ENCODE peak calls at places on chromosomes 12 and 14, in six cellular contexts. One of them, this sample, is unnamed. For H3K9me3, the result is how much of the 10 kb centered on the place peaks cover.

GRCh38 chr12:98894412-98895085 is 249.5 kb downstream of the APAF1 start:
- DNase-seq in body of pancreas: no peak
- DNase-seq in heart left ventricle: no peak
- DNase-seq in CD8-positive, alpha-beta memory T cell: no peak
- DNase-seq in esophagus muscularis mucosa: no peak
- DNase-seq in mesenchymal stem cell: no peak
- DNase-seq in this sample: no peak

GRCh38 chr12:49930515-49931288 is 19.8 kb upstream of the AQP2 start:
- DNase-seq in body of pancreas: no peak
- DNase-seq in heart left ventricle: no peak
- DNase-seq in CD8-positive, alpha-beta memory T cell: no peak
- DNase-seq in esophagus muscularis mucosa: no peak
- DNase-seq in mesenchymal stem cell: peak
- DNase-seq in this sample: no peak

GRCh38 chr14:66624319-66624937 is 116.5 kb downstream of the GPHN start:
- DNase-seq in body of pancreas: peak
- DNase-seq in heart left ventricle: peak
- DNase-seq in CD8-positive, alpha-beta memory T cell: no peak
- DNase-seq in esophagus muscularis mucosa: no peak
- DNase-seq in mesenchymal stem cell: peak
- DNase-seq in this sample: no peak

GRCh38 chr12:121949643-121950397 is 31.4 kb downstream of the CFAP251 start:
- DNase-seq in body of pancreas: no peak
- DNase-seq in heart left ventricle: no peak
- DNase-seq in CD8-positive, alpha-beta memory T cell: no peak
- DNase-seq in esophagus muscularis mucosa: no peak
- DNase-seq in mesenchymal stem cell: peak
- DNase-seq in this sample: peak

GRCh38 chr12:19223695-19224094 is 94.2 kb downstream of the PLEKHA5 start:
- DNase-seq in body of pancreas: no peak
- DNase-seq in heart left ventricle: no peak
- DNase-seq in CD8-positive, alpha-beta memory T cell: no peak
- DNase-seq in esophagus muscularis mucosa: no peak
- DNase-seq in mesenchymal stem cell: peak
- DNase-seq in this sample: no peak

GRCh38 chr12:8452976-8453616 is 2.7 kb upstream of the CLEC6A start:
- DNase-seq in body of pancreas: no peak
- DNase-seq in heart left ventricle: no peak
- DNase-seq in CD8-positive, alpha-beta memory T cell: no peak
- DNase-seq in esophagus muscularis mucosa: no peak
- DNase-seq in mesenchymal stem cell: no peak
- DNase-seq in this sample: no peak

GRCh38 chr14:100419856-100420255 is 96.7 kb downstream of the SLC25A47 start:
- DNase-seq in body of pancreas: no peak
- DNase-seq in heart left ventricle: no peak
- DNase-seq in CD8-positive, alpha-beta memory T cell: no peak
- DNase-seq in esophagus muscularis mucosa: no peak
- DNase-seq in mesenchymal stem cell: no peak
- DNase-seq in this sample: no peak

GRCh38 chr12:68158427-68158826 is 1.1 kb downstream of the IFNG start:
- DNase-seq in body of pancreas: no peak
- DNase-seq in heart left ventricle: no peak
- DNase-seq in CD8-positive, alpha-beta memory T cell: no peak
- DNase-seq in esophagus muscularis mucosa: no peak
- DNase-seq in mesenchymal stem cell: peak
- DNase-seq in this sample: no peak

GRCh38 chr14:43894534-43894933 is 612.5 kb downstream of the FSCB start:
- DNase-seq in body of pancreas: no peak
- DNase-seq in heart left ventricle: no peak
- DNase-seq in CD8-positive, alpha-beta memory T cell: no peak
- DNase-seq in esophagus muscularis mucosa: no peak
- DNase-seq in mesenchymal stem cell: peak
- DNase-seq in this sample: no peak

GRCh38 chr12:43655586-43655985 is 103.0 kb downstream of the PUS7L start:
- DNase-seq in body of pancreas: no peak
- DNase-seq in heart left ventricle: no peak
- DNase-seq in CD8-positive, alpha-beta memory T cell: no peak
- DNase-seq in esophagus muscularis mucosa: no peak
- DNase-seq in mesenchymal stem cell: peak
- DNase-seq in this sample: no peak

GRCh38 chr12:92701441-92701840 is 1.3 kb upstream of the PLEKHG7 start:
- DNase-seq in body of pancreas: no peak
- DNase-seq in heart left ventricle: no peak
- DNase-seq in CD8-positive, alpha-beta memory T cell: no peak
- DNase-seq in esophagus muscularis mucosa: no peak
- DNase-seq in mesenchymal stem cell: no peak
- DNase-seq in this sample: no peak

GRCh38 chr14:57846631-57847030 is 19.3 kb downstream of the SLC35F4 start:
- DNase-seq in body of pancreas: no peak
- DNase-seq in heart left ventricle: no peak
- DNase-seq in CD8-positive, alpha-beta memory T cell: no peak
- DNase-seq in esophagus muscularis mucosa: no peak
- DNase-seq in mesenchymal stem cell: no peak
- DNase-seq in this sample: no peak

GRCh38 chr12:50147281-50147680 is 19.9 kb downstream of the CERS5 start:
- DNase-seq in body of pancreas: no peak
- DNase-seq in heart left ventricle: no peak
- DNase-seq in CD8-positive, alpha-beta memory T cell: no peak
- DNase-seq in esophagus muscularis mucosa: no peak
- DNase-seq in mesenchymal stem cell: no peak
- DNase-seq in this sample: no peak

GRCh38 chr12:31928246-31929139 is 30.7 kb upstream of the RESF1 start:
- DNase-seq in body of pancreas: no peak
- DNase-seq in heart left ventricle: no peak
- DNase-seq in CD8-positive, alpha-beta memory T cell: no peak
- DNase-seq in esophagus muscularis mucosa: no peak
- DNase-seq in mesenchymal stem cell: no peak
- DNase-seq in this sample: no peak

GRCh38 chr14:24095196-24096068 is 1.3 kb downstream of the PCK2 start:
- DNase-seq in body of pancreas: peak
- DNase-seq in heart left ventricle: peak
- DNase-seq in CD8-positive, alpha-beta memory T cell: no peak
- DNase-seq in esophagus muscularis mucosa: no peak
- DNase-seq in mesenchymal stem cell: peak
- DNase-seq in this sample: no peak

GRCh38 chr14:20350860-20351259 is 7.4 kb downstream of the PARP2 start:
- DNase-seq in body of pancreas: no peak
- DNase-seq in heart left ventricle: no peak
- DNase-seq in CD8-positive, alpha-beta memory T cell: no peak
- DNase-seq in esophagus muscularis mucosa: no peak
- DNase-seq in mesenchymal stem cell: peak
- DNase-seq in this sample: no peak

GRCh38 chr14:75427482-75428229 is at the start of gene JDP2:
- DNase-seq in body of pancreas: peak
- DNase-seq in heart left ventricle: peak
- DNase-seq in CD8-positive, alpha-beta memory T cell: peak
- DNase-seq in esophagus muscularis mucosa: peak
- DNase-seq in mesenchymal stem cell: peak
- DNase-seq in this sample: peak

GRCh38 chr14:62098357-62098756 is 336.1 kb downstream of the SNAPC1 start:
- DNase-seq in body of pancreas: no peak
- DNase-seq in heart left ventricle: no peak
- DNase-seq in CD8-positive, alpha-beta memory T cell: no peak
- DNase-seq in esophagus muscularis mucosa: no peak
- DNase-seq in mesenchymal stem cell: no peak
- DNase-seq in this sample: no peak

GRCh38 chr14:30349515-30349914 is 209.4 kb upstream of the G2E3 start:
- DNase-seq in body of pancreas: no peak
- DNase-seq in heart left ventricle: no peak
- DNase-seq in CD8-positive, alpha-beta memory T cell: no peak
- DNase-seq in esophagus muscularis mucosa: no peak
- DNase-seq in mesenchymal stem cell: no peak
- DNase-seq in this sample: no peak

GRCh38 chr14:93959239-93960107 is 16.9 kb downstream of the ASB2 start:
- DNase-seq in body of pancreas: peak
- DNase-seq in heart left ventricle: peak
- DNase-seq in CD8-positive, alpha-beta memory T cell: peak
- DNase-seq in esophagus muscularis mucosa: no peak
- DNase-seq in mesenchymal stem cell: peak
- DNase-seq in this sample: peak

GRCh38 chr12:57268264-57268663 is 17.3 kb upstream of the STAC3 start:
- DNase-seq in body of pancreas: no peak
- DNase-seq in heart left ventricle: no peak
- DNase-seq in CD8-positive, alpha-beta memory T cell: no peak
- DNase-seq in esophagus muscularis mucosa: no peak
- DNase-seq in mesenchymal stem cell: no peak
- DNase-seq in this sample: no peak

GRCh38 chr14:20676072-20676471 is 8.3 kb upstream of the RNASE4 start:
- DNase-seq in body of pancreas: no peak
- DNase-seq in heart left ventricle: no peak
- DNase-seq in CD8-positive, alpha-beta memory T cell: no peak
- DNase-seq in esophagus muscularis mucosa: no peak
- DNase-seq in mesenchymal stem cell: no peak
- DNase-seq in this sample: no peak

GRCh38 chr14:89486961-89487360 is 69.9 kb upstream of the FOXN3 start:
- DNase-seq in body of pancreas: no peak
- DNase-seq in heart left ventricle: no peak
- DNase-seq in CD8-positive, alpha-beta memory T cell: no peak
- DNase-seq in esophagus muscularis mucosa: no peak
- DNase-seq in mesenchymal stem cell: no peak
- DNase-seq in this sample: no peak

GRCh38 chr14:23406244-23406643 is 1.8 kb downstream of the MYH6 start:
- DNase-seq in body of pancreas: no peak
- DNase-seq in heart left ventricle: peak
- DNase-seq in CD8-positive, alpha-beta memory T cell: no peak
- DNase-seq in esophagus muscularis mucosa: no peak
- DNase-seq in mesenchymal stem cell: no peak
- DNase-seq in this sample: no peak

GRCh38 chr12:19654630-19655384 is 215.5 kb downstream of the AEBP2 start:
- DNase-seq in body of pancreas: no peak
- DNase-seq in heart left ventricle: no peak
- DNase-seq in CD8-positive, alpha-beta memory T cell: no peak
- DNase-seq in esophagus muscularis mucosa: no peak
- DNase-seq in mesenchymal stem cell: peak
- DNase-seq in this sample: peak

GRCh38 chr12:69685810-69686209 is 13.3 kb downstream of the BEST3 start:
- DNase-seq in body of pancreas: no peak
- DNase-seq in heart left ventricle: no peak
- DNase-seq in CD8-positive, alpha-beta memory T cell: no peak
- DNase-seq in esophagus muscularis mucosa: no peak
- DNase-seq in mesenchymal stem cell: no peak
- DNase-seq in this sample: no peak

GRCh38 chr14:56351861-56352260 is 227.7 kb upstream of the TMEM260 start:
- DNase-seq in body of pancreas: no peak
- DNase-seq in heart left ventricle: no peak
- DNase-seq in CD8-positive, alpha-beta memory T cell: no peak
- DNase-seq in esophagus muscularis mucosa: no peak
- DNase-seq in mesenchymal stem cell: peak
- DNase-seq in this sample: peak

DNA sequence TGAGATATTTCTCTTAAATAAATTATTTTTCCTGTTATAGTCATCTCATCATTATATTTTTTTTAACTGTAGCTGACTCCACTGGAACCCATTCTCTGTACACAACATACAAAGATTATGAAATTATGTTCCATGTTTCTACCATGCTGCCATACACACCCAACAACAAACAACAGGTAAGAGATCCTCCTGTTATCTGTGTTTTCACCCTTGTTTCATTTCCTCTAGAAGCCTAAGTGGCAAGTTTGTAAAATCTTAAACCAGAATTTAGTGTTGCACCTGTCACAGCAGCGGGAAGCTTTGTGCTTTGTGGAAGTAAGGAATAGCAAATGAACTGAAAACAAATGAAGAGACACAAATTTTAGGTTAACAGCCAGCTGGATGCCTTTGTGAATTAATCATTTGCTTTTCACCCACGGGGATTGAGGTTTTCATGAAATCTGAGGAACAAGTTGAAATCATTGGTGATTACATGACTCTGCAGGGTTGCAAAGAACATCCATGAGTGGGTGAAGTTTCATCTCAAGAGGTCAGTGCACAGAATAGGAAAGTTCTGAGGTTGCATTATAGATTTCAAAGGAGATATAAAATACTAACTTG is 273.9 kb upstream of the RGS6 start:
- DNase-seq in body of pancreas: no peak
- DNase-seq in heart left ventricle: no peak
- DNase-seq in CD8-positive, alpha-beta memory T cell: no peak
- DNase-seq in esophagus muscularis mucosa: no peak
- DNase-seq in mesenchymal stem cell: no peak
- DNase-seq in this sample: no peak
- H3K27ac ChIP-seq in body of pancreas: no peak
- H3K27ac ChIP-seq in heart left ventricle: no peak
- H3K27ac ChIP-seq in CD8-positive, alpha-beta memory T cell: no peak
- H3K27ac ChIP-seq in esophagus muscularis mucosa: no peak
- H3K27ac ChIP-seq in mesenchymal stem cell: no peak
- H3K27ac ChIP-seq in this sample: no peak

GRCh38 chr14:90857866-90858265 is 41.6 kb upstream of the TTC7B start:
- DNase-seq in body of pancreas: no peak
- DNase-seq in heart left ventricle: no peak
- DNase-seq in CD8-positive, alpha-beta memory T cell: no peak
- DNase-seq in esophagus muscularis mucosa: no peak
- DNase-seq in mesenchymal stem cell: no peak
- DNase-seq in this sample: no peak
- H3K4me3 ChIP-seq in body of pancreas: no peak
- H3K4me3 ChIP-seq in heart left ventricle: no peak
- H3K4me3 ChIP-seq in CD8-positive, alpha-beta memory T cell: no peak
- H3K4me3 ChIP-seq in esophagus muscularis mucosa: no peak
- H3K4me3 ChIP-seq in mesenchymal stem cell: no peak
- H3K4me3 ChIP-seq in this sample: no peak

DNA sequence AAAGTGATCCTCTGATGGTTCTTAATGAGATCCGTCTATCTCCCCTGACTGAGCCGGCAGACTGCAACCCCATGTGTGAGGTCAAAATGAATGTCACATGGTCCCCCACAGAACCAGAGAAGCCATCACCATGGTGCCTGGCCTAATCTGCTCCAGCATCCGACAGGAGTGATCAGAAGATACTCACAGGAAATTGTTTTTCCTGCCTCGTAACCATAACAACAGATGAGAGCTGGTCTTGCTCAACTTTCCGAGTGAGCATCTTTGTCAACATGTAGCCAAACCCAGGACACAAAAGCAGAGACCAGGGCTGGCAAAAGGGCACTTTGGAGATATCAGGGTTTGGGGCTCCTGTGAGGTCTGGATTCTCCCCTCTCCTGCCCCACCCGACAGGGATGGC is 72.1 kb upstream of the C14orf180 start:
- DNase-seq in body of pancreas: no peak
- DNase-seq in heart left ventricle: no peak
- DNase-seq in CD8-positive, alpha-beta memory T cell: no peak
- DNase-seq in esophagus muscularis mucosa: no peak
- DNase-seq in mesenchymal stem cell: no peak
- DNase-seq in this sample: no peak
- H3K9me3 ChIP-seq in body of pancreas: under half
- H3K9me3 ChIP-seq in heart left ventricle: under half
- H3K9me3 ChIP-seq in CD8-positive, alpha-beta memory T cell: under half
- H3K9me3 ChIP-seq in esophagus muscularis mucosa: under half
- H3K9me3 ChIP-seq in mesenchymal stem cell: under half
- H3K9me3 ChIP-seq in this sample: under half

GRCh38 chr12:112382866-112383265 is 635 bp upstream of the HECTD4 start:
- DNase-seq in body of pancreas: no peak
- DNase-seq in heart left ventricle: no peak
- DNase-seq in CD8-positive, alpha-beta memory T cell: no peak
- DNase-seq in esophagus muscularis mucosa: no peak
- DNase-seq in mesenchymal stem cell: no peak
- DNase-seq in this sample: no peak
- H3K27ac ChIP-seq in body of pancreas: peak
- H3K27ac ChIP-seq in heart left ventricle: peak
- H3K27ac ChIP-seq in CD8-positive, alpha-beta memory T cell: peak
- H3K27ac ChIP-seq in esophagus muscularis mucosa: peak
- H3K27ac ChIP-seq in mesenchymal stem cell: no peak
- H3K27ac ChIP-seq in this sample: no peak